ENCODE peak calls at places on chromosomes 11 and 22, in six cellular contexts. I is hepatocyte, E is Peyer's patch, F is aorta, O is fibroblast of lung, T is prostate gland. V is an unnamed sample.

GRCh38 chr11:134101292-134101691 is 32.4 kb downstream of the JAM3 start:
- DNase-seq in O (peak), I (no peak), T (no peak), F (no peak), E (no peak), V (no peak)

GRCh38 chr11:115528217-115528616 is 24.0 kb upstream of the CADM1 start:
- DNase-seq in I (peak), E (no peak), O (no peak), T (no peak), F (no peak), V (no peak)

GRCh38 chr11:72684236-72684912 is 10.2 kb upstream of the PDE2A start:
- DNase-seq in T (peak), E (peak), F (peak), I (peak), O (peak), V (peak)

GRCh38 chr22:44193537-44193896 is 12.8 kb downstream of the PARVG start:
- DNase-seq in T (no peak), I (no peak), O (no peak), E (no peak), F (no peak), V (peak)

GRCh38 chr11:103730151-103730940 is 306.1 kb upstream of the DDI1 start:
- DNase-seq in T (no peak), E (no peak), F (no peak), I (no peak), O (peak), V (no peak)

GRCh38 chr11:26187639-26188038 is 144.3 kb upstream of the ANO3 start:
- DNase-seq in T (no peak), I (peak), F (no peak), E (no peak), O (peak), V (no peak)

GRCh38 chr11:33445761-33446161 is 188.6 kb downstream of the HIPK3 start:
- DNase-seq in I (no peak), O (no peak), T (no peak), E (no peak), F (no peak), V (no peak)

GRCh38 chr22:41833369-41834004 is 582 bp downstream of the SREBF2 start:
- DNase-seq in T (peak), I (peak), F (peak), O (peak), E (peak), V (peak)

GRCh38 chr11:86116386-86116726 is 47.5 kb upstream of the PICALM start:
- DNase-seq in T (no peak), F (no peak), O (peak), E (no peak), I (no peak), V (no peak)

GRCh38 chr11:120137611-120138521 is at the start of gene TRIM29:
- DNase-seq in F (no peak), E (peak), I (peak), O (no peak), T (peak), V (no peak)
- H3K4me3 ChIP-seq in F (no peak), E (no peak), I (no peak), O (no peak), T (peak), V (no peak)

GRCh38 chr22:28792491-28793383 is 7.6 kb downstream of the XBP1 start:
- DNase-seq in E (no peak), I (no peak), O (no peak), F (no peak), T (no peak), V (no peak)

GRCh38 chr22:28791841-28792490 is 8.4 kb downstream of the XBP1 start:
- DNase-seq in F (no peak), I (no peak), T (no peak), O (no peak), E (no peak), V (no peak)

GRCh38 chr22:28783786-28784671 is 11.5 kb downstream of the CCDC117 start:
- DNase-seq in T (no peak), F (no peak), I (peak), E (no peak), O (peak), V (no peak)

GRCh38 chr22:28791124-28791523 is 9.2 kb downstream of the XBP1 start:
- DNase-seq in E (no peak), T (no peak), F (no peak), O (no peak), I (no peak), V (no peak)

DNA sequence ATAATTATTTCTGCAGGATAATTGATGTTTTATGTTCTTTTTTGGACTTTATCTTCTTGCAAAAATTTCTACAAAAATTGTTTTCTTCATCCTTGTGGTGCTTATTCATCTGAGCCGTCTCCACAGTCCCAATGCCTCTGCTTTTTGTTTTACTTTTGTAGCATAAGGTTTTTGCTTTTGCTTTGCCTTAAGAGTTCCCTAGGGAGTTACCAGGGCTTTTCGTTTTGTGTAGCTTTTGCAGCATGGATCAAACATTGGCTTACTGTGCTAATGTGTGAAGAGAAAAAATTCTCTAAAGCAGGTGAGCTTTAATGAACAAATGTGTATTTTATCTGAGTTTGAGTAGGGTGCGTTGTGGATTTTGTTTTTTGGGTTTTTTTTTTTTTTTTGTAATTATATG is 11.8 kb downstream of the XBP1 start:
- DNase-seq in F (no peak), E (no peak), T (no peak), I (no peak), O (no peak), V (no peak)
- H3K27ac ChIP-seq in F (no peak), E (no peak), T (no peak), I (no peak), O (no peak), V (no peak)

DNA sequence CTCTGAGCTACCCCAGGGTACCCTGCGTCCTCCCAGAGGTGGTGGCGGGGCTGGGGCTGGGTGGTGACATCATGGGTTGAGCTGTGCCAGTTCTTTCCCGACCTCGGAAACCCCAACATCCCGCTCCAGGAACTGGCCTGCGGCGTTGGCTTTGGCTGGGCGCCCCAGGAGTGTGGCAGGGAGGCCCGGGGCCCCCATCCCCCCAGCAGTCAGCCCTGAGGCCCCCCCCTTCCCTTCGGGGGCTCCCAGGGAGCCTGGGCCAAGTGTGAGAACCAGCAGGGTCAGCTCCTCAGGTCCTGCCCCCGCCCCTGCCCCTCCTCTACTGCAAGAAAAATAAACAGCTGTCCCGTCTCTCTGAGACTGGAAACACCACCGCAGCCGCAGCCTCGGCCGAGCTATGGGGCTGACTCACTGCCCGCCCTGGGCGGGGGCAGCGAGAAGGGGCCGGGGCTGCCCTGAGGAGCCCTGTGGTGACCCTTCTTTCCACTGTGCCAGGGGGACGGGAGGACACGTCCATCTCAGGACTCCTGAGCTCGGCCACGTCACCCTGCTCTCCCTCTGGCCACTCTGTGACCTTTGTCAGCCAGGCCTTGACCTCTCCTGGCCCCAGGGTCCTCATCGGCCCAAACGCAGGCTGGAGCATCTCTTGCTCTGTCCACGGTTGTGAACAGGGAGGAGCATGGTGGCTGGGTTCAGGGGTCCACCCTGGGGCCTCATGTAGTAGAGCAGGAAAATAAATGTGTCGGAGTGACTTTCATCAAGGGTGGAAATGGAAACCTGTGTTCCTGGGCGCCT is 73.4 kb downstream of the WNT7B start:
- DNase-seq in T (peak), E (no peak), O (peak), I (peak), F (peak), V (no peak)
- H3K4me3 ChIP-seq in T (no peak), E (no peak), O (no peak), I (no peak), F (no peak), V (no peak)

GRCh38 chr11:70247710-70248072 is 22.8 kb upstream of the PPFIA1 start:
- DNase-seq in E (no peak), I (no peak), O (no peak), T (no peak), F (no peak), V (no peak)
- H3K27ac ChIP-seq in E (no peak), I (no peak), O (no peak), T (no peak), F (no peak), V (no peak)

DNA sequence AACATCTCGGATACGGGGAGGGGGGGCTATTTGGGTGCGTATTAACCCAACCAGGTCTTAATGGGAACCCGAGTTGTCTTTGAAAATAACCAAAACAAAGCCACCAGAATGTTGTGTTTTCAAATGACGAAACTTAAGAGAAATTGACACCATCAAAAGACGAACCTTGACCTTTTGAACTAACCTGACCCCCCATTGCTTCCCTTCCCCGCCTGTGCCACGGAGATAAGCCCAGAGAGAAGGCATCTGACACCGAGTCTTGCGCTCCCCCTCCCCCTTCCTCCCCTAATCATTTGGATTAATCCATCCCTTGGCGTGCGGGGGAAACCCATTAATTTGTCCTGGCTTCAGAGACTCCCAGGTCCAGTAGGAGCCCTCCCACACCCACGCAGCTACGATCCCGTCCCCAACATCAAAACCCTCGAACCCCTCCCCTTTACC is 4.5 kb upstream of the GCAT start:
- DNase-seq in T (no peak), I (no peak), F (no peak), O (no peak), E (no peak), V (no peak)
- H3K4me3 ChIP-seq in T (peak), I (peak), F (no peak), O (peak), E (peak), V (peak)

DNA sequence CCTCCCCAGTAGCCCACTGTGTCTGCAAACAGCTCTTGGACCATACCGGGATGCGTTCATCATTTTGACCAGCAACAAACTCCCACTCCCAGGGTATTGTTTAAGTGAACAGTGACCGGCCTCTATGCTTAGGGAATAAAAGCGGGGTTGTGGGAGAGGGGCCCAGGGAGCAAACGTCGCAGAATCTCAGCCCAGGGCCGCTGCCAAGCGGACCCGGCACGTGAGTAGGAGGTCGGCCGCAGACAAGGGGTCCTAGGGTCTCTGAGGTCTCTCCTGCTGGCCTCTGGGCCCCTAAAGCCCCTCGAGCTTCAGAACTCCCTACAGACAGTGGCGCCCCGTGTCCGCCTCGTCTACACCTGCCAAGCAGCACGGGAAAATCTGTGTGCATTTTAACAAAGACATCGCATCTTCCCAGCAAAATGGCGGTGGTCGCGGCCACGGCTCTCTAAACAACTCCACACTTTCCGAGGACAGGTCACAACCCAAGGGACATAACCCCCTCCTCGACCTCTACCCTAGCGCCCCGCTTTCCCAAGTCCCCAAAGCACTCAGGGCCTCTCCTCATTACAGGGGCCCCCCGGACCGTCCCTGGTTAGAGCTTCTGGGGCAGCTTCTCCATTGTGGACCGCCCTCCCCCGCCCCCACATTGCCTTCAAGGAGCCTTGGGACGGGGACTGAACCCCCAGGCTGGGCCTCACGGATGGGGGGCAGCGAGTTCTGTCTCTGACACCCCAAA is 3.9 kb upstream of the GCAT start:
- DNase-seq in O (no peak), F (no peak), I (no peak), T (no peak), E (no peak), V (no peak)
- H3K27ac ChIP-seq in O (no peak), F (no peak), I (no peak), T (peak), E (peak), V (no peak)

V was measured in naive thymus-derived CD4-positive, alpha-beta T cell.